ENCODE peak calls at places on chromosome 11, in eight cellular contexts. O is psoas muscle, D is AG10803, X is HFF-Myc, R is heart right ventricle, S is IMR-90, I is dorsolateral prefrontal cortex, B is left ventricle myocardium inferior. Z is an unnamed sample.

GRCh38 chr11:58525037-58525614 is 17.2 kb upstream of the OR5B21 start:
- DNase-seq in O (no peak), D (no peak), X (no peak), R (no peak), S (no peak), I (no peak), B (no peak), Z (peak; percentile 63)

GRCh38 chr11:87359401-87359800 is 321.7 kb downstream of the TMEM135 start:
- DNase-seq in O (no peak), D (no peak), X (no peak), R (no peak), S (no peak), I (no peak), B (no peak), Z (peak; percentile 63)

GRCh38 chr11:11148104-11148509 is 204.9 kb downstream of the CSNK2A3 start:
- DNase-seq in O (peak; percentile 83), D (peak; percentile 91), X (peak; percentile 19), R (peak; percentile 78), S (peak; percentile 74), I (no peak), B (peak; percentile 77), Z (peak; percentile 55)

GRCh38 chr11:43071338-43071737 is 240.5 kb upstream of the API5 start:
- DNase-seq in O (no peak), D (no peak), X (no peak), R (no peak), S (no peak), I (no peak), B (no peak), Z (no peak)

GRCh38 chr11:73406619-73407018 is 30.4 kb downstream of the RELT start:
- DNase-seq in O (no peak), D (no peak), X (no peak), R (no peak), S (no peak), I (no peak), B (no peak), Z (no peak)

GRCh38 chr11:77002776-77003175 is 31.4 kb upstream of the B3GNT6 start:
- DNase-seq in O (no peak), D (no peak), X (no peak), R (no peak), S (no peak), I (no peak), B (no peak), Z (no peak)

GRCh38 chr11:70762810-70763209 is 364.5 kb downstream of the CTTN start:
- DNase-seq in O (no peak), D (no peak), X (no peak), R (no peak), S (no peak), I (no peak), B (no peak), Z (no peak)

GRCh38 chr11:104534268-104534667 is 364.0 kb downstream of the CASP12 start:
- DNase-seq in O (no peak), D (no peak), X (peak; percentile 19), R (no peak), S (peak; percentile 89), I (no peak), B (no peak), Z (no peak)

GRCh38 chr11:69909561-69910518 is 90.6 kb upstream of the FGF3 start:
- DNase-seq in O (no peak), D (peak; percentile 12), X (no peak), R (no peak), S (no peak), I (no peak), B (no peak), Z (peak; percentile 23)

GRCh38 chr11:93051181-93051580 is 81.7 kb downstream of the MTNR1B start:
- DNase-seq in O (no peak), D (peak; percentile 32), X (no peak), R (no peak), S (peak; percentile 88), I (no peak), B (no peak), Z (no peak)

GRCh38 chr11:75380716-75381420 is 18.4 kb upstream of the RPS3 start:
- DNase-seq in O (no peak), D (no peak), X (no peak), R (peak; percentile 28), S (no peak), I (no peak), B (no peak), Z (peak; percentile 67)

GRCh38 chr11:88375927-88376470 is 38.5 kb upstream of the CTSC start:
- DNase-seq in O (no peak), D (no peak), X (no peak), R (no peak), S (no peak), I (no peak), B (no peak), Z (no peak)

GRCh38 chr11:132655187-132655855 is 877.0 kb downstream of the OPCML start:
- DNase-seq in O (no peak), D (peak; percentile 58), X (no peak), R (no peak), S (no peak), I (no peak), B (no peak), Z (no peak)

GRCh38 chr11:130314184-130314748 is 451 bp downstream of the ZBTB44 start:
- DNase-seq in O (peak; percentile 67), D (peak; percentile 35), X (no peak), R (peak; percentile 59), S (peak; percentile 1), I (peak; percentile 33), B (peak; percentile 60), Z (peak; percentile 87)

GRCh38 chr11:31958086-31958735 is 132.7 kb upstream of the RCN1 start:
- DNase-seq in O (peak; percentile 50), D (peak; percentile 58), X (no peak), R (peak; percentile 56), S (peak; percentile 29), I (peak; percentile 50), B (peak; percentile 75), Z (peak; percentile 61)

GRCh38 chr11:118217575-118217974 is 7.2 kb downstream of the JAML start:
- DNase-seq in O (no peak), D (no peak), X (no peak), R (no peak), S (no peak), I (no peak), B (no peak), Z (no peak)

GRCh38 chr11:122897606-122898210 is 15.1 kb downstream of the JHY start:
- DNase-seq in O (no peak), D (peak; percentile 80), X (no peak), R (no peak), S (peak; percentile 68), I (no peak), B (no peak), Z (no peak)

GRCh38 chr11:70020336-70021214 is 57.5 kb upstream of the ANO1 start:
- DNase-seq in O (no peak), D (no peak), X (no peak), R (peak; percentile 53), S (peak; percentile 33), I (no peak), B (peak; percentile 39), Z (no peak)

GRCh38 chr11:61585115-61585514 is 4.2 kb upstream of the SYT7 start:
- DNase-seq in O (no peak), D (no peak), X (no peak), R (no peak), S (no peak), I (no peak), B (no peak), Z (no peak)

GRCh38 chr11:13140028-13140870 is 131.1 kb downstream of the RASSF10 start:
- DNase-seq in O (no peak), D (peak; percentile 64), X (peak; percentile 14), R (no peak), S (peak; percentile 26), I (no peak), B (no peak), Z (no peak)

GRCh38 chr11:88288560-88288959 is 49.0 kb downstream of the CTSC start:
- DNase-seq in O (no peak), D (no peak), X (no peak), R (no peak), S (peak; percentile 36), I (no peak), B (no peak), Z (no peak)

GRCh38 chr11:43830928-43831440 is 49.6 kb upstream of the ALKBH3 start:
- DNase-seq in O (peak; percentile 30), D (peak; percentile 99), X (peak; percentile 97), R (no peak), S (peak; percentile 100), I (no peak), B (no peak), Z (peak; percentile 55)

GRCh38 chr11:119509969-119510401 is 87.0 kb upstream of the THY1 start:
- DNase-seq in O (peak; percentile 46), D (peak; percentile 89), X (peak; percentile 87), R (no peak), S (peak; percentile 92), I (no peak), B (peak; percentile 22), Z (no peak)

GRCh38 chr11:46808804-46809431 is 37.2 kb downstream of the CKAP5 start:
- DNase-seq in O (no peak), D (peak; percentile 41), X (no peak), R (no peak), S (peak; percentile 49), I (no peak), B (no peak), Z (no peak)
- TF ChIP-seq CTCF in O (peak; percentile 16), D (peak; percentile 20), X (peak; percentile 5), R (peak; percentile 15), S (peak; percentile 22), I (peak; percentile 57), B (peak; percentile 36), Z (no peak)

GRCh38 chr11:112292785-112293407 is 32.2 kb upstream of the PLET1 start:
- DNase-seq in O (no peak), D (peak; percentile 97), X (peak; percentile 36), R (no peak), S (peak; percentile 91), I (no peak), B (no peak), Z (no peak)

GRCh38 chr11:112291191-112291590 is 30.5 kb upstream of the PLET1 start:
- DNase-seq in O (no peak), D (no peak), X (no peak), R (no peak), S (no peak), I (no peak), B (no peak), Z (no peak)

GRCh38 chr11:112289588-112290461 is 29.2 kb upstream of the PLET1 start:
- DNase-seq in O (peak; percentile 87), D (peak; percentile 66), X (no peak), R (peak; percentile 78), S (peak; percentile 35), I (peak; percentile 69), B (peak; percentile 87), Z (peak; percentile 78)

GRCh38 chr11:112292188-112292587 is 31.5 kb upstream of the PLET1 start:
- DNase-seq in O (no peak), D (no peak), X (no peak), R (no peak), S (no peak), I (no peak), B (no peak), Z (no peak)

GRCh38 chr11:112290462-112290894 is 29.8 kb upstream of the PLET1 start:
- DNase-seq in O (no peak), D (no peak), X (no peak), R (no peak), S (no peak), I (no peak), B (no peak), Z (no peak)
- H3K4me3 ChIP-seq in O (peak overlapping the region; percentile 81), D (peak overlapping the region; percentile 76), X (peak overlapping the region; percentile 50), R (peak overlapping the region; percentile 66), S (peak overlapping the region; percentile 55), I (peak overlapping the region; percentile 65), B (peak overlapping the region; percentile 78), Z (peak overlapping the region; percentile 57)

GRCh38 chr11:19739872-19740271 is 27.2 kb downstream of the NAV2 start:
- DNase-seq in O (no peak), D (peak; percentile 26), X (no peak), R (no peak), S (peak; percentile 13), I (peak; percentile 56), B (no peak), Z (no peak)
- TF ChIP-seq CTCF in O (peak; percentile 9), D (peak; percentile 54), X (peak; percentile 47), R (peak; percentile 30), S (peak; percentile 40), I (peak; percentile 57), B (peak; percentile 54), Z (no peak)

GRCh38 chr11:60459345-60459744 is 3.7 kb downstream of the MS4A1 start:
- DNase-seq in O (no peak), D (no peak), X (no peak), R (no peak), S (no peak), I (no peak), B (no peak), Z (no peak)
- H3K4me3 ChIP-seq in O (no peak overlapping the region), D (no peak overlapping the region), X (no peak overlapping the region), R (no peak overlapping the region), S (no peak overlapping the region), I (no peak overlapping the region), B (no peak overlapping the region), Z (no peak overlapping the region)